ENCODE peak calls at places on chromosomes 12 and 14, in four cellular contexts. Y is NT2/D1, M is GM12878, A is HepG2. N is an unnamed sample.

GRCh38 chr12:49562831-49563230 is 5.1 kb downstream of the MCRS1 start:
- DNase-seq in A (no peak), Y (no peak), M (no peak), N (no peak)

GRCh38 chr14:105142651-105143450 is 25.7 kb downstream of the JAG2 start:
- DNase-seq in M (no peak), Y (no peak), A (no peak), N (no peak)

GRCh38 chr12:128609861-128610260 is 213.9 kb downstream of the SLC15A4 start:
- DNase-seq in M (no peak), Y (peak; percentile 11), A (no peak), N (no peak)

GRCh38 chr12:32671930-32672785 is 6.9 kb upstream of the DNM1L start:
- DNase-seq in M (no peak), A (peak; percentile 51), Y (peak; percentile 85), N (peak; percentile 54)

GRCh38 chr14:49920935-49921334 is 28.1 kb downstream of the ARF6 start:
- DNase-seq in Y (no peak), M (no peak), A (no peak), N (no peak)

GRCh38 chr12:13120431-13120830 is 17.0 kb upstream of the GSG1 start:
- DNase-seq in M (no peak), Y (no peak), A (no peak), N (no peak)

GRCh38 chr12:51749201-51749985 is 99.1 kb downstream of the FIGNL2 start:
- DNase-seq in A (no peak), M (no peak), Y (no peak), N (no peak)

GRCh38 chr12:108668532-108668931 is 34.8 kb upstream of the SELPLG start:
- DNase-seq in Y (no peak), M (no peak), A (no peak), N (no peak)

GRCh38 chr14:65588426-65589140 is 176.1 kb downstream of the FUT8 start:
- DNase-seq in A (no peak), M (no peak), Y (no peak), N (no peak)

GRCh38 chr14:103846569-103847438 is 571 bp downstream of the PPP1R13B start:
- DNase-seq in A (no peak), Y (no peak), M (no peak), N (peak; percentile 36)

GRCh38 chr12:78189656-78190055 is 359.0 kb downstream of the NAV3 start:
- DNase-seq in Y (no peak), M (no peak), A (no peak), N (no peak)

GRCh38 chr12:570949-571794 is 92.1 kb downstream of the NINJ2 start:
- DNase-seq in A (peak; percentile 58), Y (no peak), M (no peak), N (no peak)

GRCh38 chr14:54564799-54565235 is 2.1 kb upstream of the SAMD4A start:
- DNase-seq in Y (no peak), M (no peak), A (peak; percentile 13), N (no peak)

GRCh38 chr12:52903855-52904508 is 894 bp downstream of the KRT8 start:
- DNase-seq in Y (no peak), M (peak; percentile 30), A (peak; percentile 87), N (peak; percentile 68)

GRCh38 chr12:92196368-92196767 is 50.7 kb upstream of the BTG1 start:
- DNase-seq in A (no peak), Y (no peak), M (no peak), N (no peak)
- TF ChIP-seq SUZ12 in A (no peak), Y (no peak), M (no peak), N (no peak)

GRCh38 chr14:76909266-76909665 is 83.1 kb downstream of the LRRC74A start:
- DNase-seq in M (no peak), A (no peak), Y (no peak), N (no peak)
- TF ChIP-seq SUZ12 in M (no peak), A (no peak), Y (no peak), N (no peak)

GRCh38 chr14:94342334-94342934 is 19.3 kb upstream of the SERPINA6 start:
- DNase-seq in M (no peak), Y (no peak), A (peak; percentile 82), N (no peak)
- TF ChIP-seq SUZ12 in M (no peak), Y (no peak), A (no peak), N (no peak)

GRCh38 chr14:22003471-22003870 is 329.9 kb upstream of the OR4E1 start:
- DNase-seq in Y (no peak), M (no peak), A (no peak), N (no peak)
- TF ChIP-seq SUZ12 in Y (no peak), M (no peak), A (no peak), N (no peak)

DNA sequence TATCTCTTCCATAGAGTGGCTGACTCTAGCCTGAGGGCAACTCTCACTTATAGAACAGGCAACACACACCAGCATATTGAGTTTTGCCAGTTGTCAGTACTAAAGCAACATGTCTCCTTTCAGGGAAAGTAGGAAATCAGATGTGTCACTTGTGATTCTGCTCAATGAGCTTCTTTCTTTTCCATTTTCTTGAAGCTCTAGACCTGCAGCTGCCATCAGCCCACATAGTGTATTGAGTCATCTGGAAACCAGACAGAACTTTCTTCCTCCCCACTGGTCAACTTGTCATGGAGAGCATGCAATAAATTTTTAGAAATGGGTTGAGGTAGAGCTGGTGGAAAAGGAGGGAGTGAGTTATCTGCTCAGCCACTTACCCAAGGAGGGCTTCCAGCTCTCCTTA is 209.0 kb upstream of the PLEKHG7 start:
- DNase-seq in Y (no peak), A (no peak), M (no peak), N (no peak)
- TF ChIP-seq SUZ12 in Y (no peak), A (no peak), M (no peak), N (no peak)

DNA sequence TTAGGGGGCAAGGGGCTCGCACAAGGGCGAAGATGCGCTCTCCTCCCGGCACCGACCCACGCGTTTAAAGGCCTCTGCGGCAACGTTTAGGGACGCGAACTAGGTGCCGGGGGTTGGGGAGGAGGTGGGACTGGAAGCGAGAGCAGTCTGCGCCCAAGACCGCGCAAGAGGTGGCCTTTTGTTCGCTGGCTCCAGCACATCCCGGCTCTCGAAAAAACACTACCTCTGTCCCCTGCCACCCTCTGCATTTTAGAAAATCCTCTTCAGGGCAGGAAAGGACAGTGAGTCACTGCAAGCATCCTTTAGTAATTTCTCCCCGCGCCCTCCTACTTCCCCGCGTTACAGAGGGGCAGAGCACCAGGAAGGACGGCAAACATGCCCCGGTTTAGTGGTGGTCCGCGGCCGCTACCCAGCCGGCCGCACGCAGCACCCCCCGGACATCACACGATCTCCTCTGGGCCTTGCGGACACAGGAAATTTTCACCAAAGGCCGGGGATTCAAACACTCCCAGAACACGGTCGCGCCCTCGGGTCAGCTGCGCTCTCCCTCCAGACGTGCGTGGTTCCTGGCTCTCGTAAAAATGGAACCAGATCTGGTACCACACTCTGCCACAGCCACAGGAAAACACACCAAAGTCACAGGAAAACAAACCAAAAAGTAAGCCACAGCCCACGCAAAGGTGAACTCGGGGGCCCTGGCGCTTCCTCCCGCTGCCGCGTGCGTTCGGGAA is 1.1 kb downstream of the SLC38A1 start:
- DNase-seq in Y (no peak), M (no peak), A (no peak), N (no peak)
- TF ChIP-seq SUZ12 in Y (no peak), M (no peak), A (no peak), N (no peak)

N was measured in HEK293T.